ENCODE peak calls at places on chromosomes 1 and 21, in ten cellular contexts. V is bronchial epithelial cell; Z is HTR-8/SVneo; D is OCI-LY7; F is stimulated activated CD4-positive, alpha-beta T cell treated with anti-CD3 and anti-CD28 coated beads, Interleukin-1b, Interleukin-23, amount 100 ng/mL, for 24 hours; Q is Panc1; O is amniotic stem cell; R is Right ventricle myocardium superior; C is naive thymus-derived CD8-positive, alpha-beta T cell; G is cerebellar nuclear complex. H is an unnamed sample.
A peak's percentile ranks its signal among the peaks of the same experiment; 100 is the strongest.

GRCh38 chr1:172686143-172686542 is 27.2 kb downstream of the FASLG start:
- DNase-seq in V (no peak), Z (no peak), D (no peak), F (no peak), Q (no peak), O (no peak), R (no peak), C (no peak), G (no peak), H (no peak)

GRCh38 chr1:34164510-34165381 is at the start of gene CSMD2:
- DNase-seq in V (peak; percentile 4), Z (peak; percentile 53), D (no peak), F (no peak), Q (no peak), O (peak; percentile 3), R (peak; percentile 48), C (no peak), G (no peak), H (peak; percentile 30)

GRCh38 chr1:225480825-225481434 is 53.1 kb upstream of the LBR start:
- DNase-seq in V (peak; percentile 44), Z (peak; percentile 54), D (peak; percentile 92), F (no peak), Q (peak; percentile 33), O (no peak), R (no peak), C (no peak), G (no peak), H (peak; percentile 67)

GRCh38 chr21:15749045-15749867 is 19.5 kb downstream of the USP25 start:
- DNase-seq in V (peak; percentile 32), Z (no peak), D (no peak), F (no peak), Q (no peak), O (no peak), R (no peak), C (no peak), G (no peak), H (no peak)

GRCh38 chr1:166069390-166069789 is 97.4 kb downstream of the FAM78B start:
- DNase-seq in V (no peak), Z (no peak), D (peak; percentile 18), F (no peak), Q (no peak), O (no peak), R (no peak), C (no peak), G (no peak), H (peak; percentile 2)

GRCh38 chr1:97721221-97721620 is 199.6 kb downstream of the DPYD start:
- DNase-seq in V (no peak), Z (no peak), D (no peak), F (no peak), Q (no peak), O (no peak), R (no peak), C (no peak), G (no peak), H (no peak)

GRCh38 chr1:163664706-163665321 is 343.1 kb downstream of the NUF2 start:
- DNase-seq in V (peak; percentile 23), Z (no peak), D (no peak), F (no peak), Q (no peak), O (no peak), R (no peak), C (no peak), G (no peak), H (peak; percentile 26)

GRCh38 chr1:156931553-156931952 is 11.1 kb downstream of the LRRC71 start:
- DNase-seq in V (no peak), Z (no peak), D (no peak), F (no peak), Q (no peak), O (no peak), R (no peak), C (no peak), G (no peak), H (no peak)